ENCODE peak calls at places on chromosome 13, in ten cellular contexts. P, O, Z, F, H, R, Q, Y, J and M are unnamed samples.

GRCh38 chr13:103275708-103276107 is 209.5 kb upstream of the SLC10A2 start:
- DNase-seq in F (no peak), Q (no peak), O (no peak), P (no peak), Y (no peak), H (no peak), J (no peak), R (no peak), Z (no peak), M (no peak)

GRCh38 chr13:110356362-110356761 is 49.3 kb downstream of the COL4A2 start:
- DNase-seq in Z (no peak), R (no peak), Y (no peak), H (no peak), J (no peak), P (no peak), F (no peak), O (no peak), Q (no peak), M (no peak)

GRCh38 chr13:48775285-48775684 is 121.6 kb downstream of the CYSLTR2 start:
- DNase-seq in Y (no peak), R (no peak), Q (no peak), P (no peak), O (no peak), Z (peak), J (no peak), F (no peak), H (no peak), M (peak)

GRCh38 chr13:45040626-45041025 is 51.3 kb downstream of the GPALPP1 start:
- DNase-seq in O (no peak), Y (no peak), Q (no peak), H (peak), R (no peak), F (no peak), P (no peak), Z (no peak), J (peak), M (peak)

GRCh38 chr13:114015608-114016295 is 41.9 kb upstream of the C13orf46 start:
- DNase-seq in Q (no peak), R (no peak), Z (no peak), F (no peak), O (peak), P (no peak), H (peak), Y (no peak), J (peak), M (peak)

GRCh38 chr13:46622918-46623256 is 69.9 kb downstream of the LRCH1 start:
- DNase-seq in J (peak), Y (peak), F (peak), P (no peak), Z (peak), H (peak), R (no peak), Q (no peak), O (peak), M (peak)

GRCh38 chr13:46609726-46610125 is 56.8 kb downstream of the LRCH1 start:
- DNase-seq in J (no peak), H (no peak), Z (no peak), R (no peak), O (no peak), P (no peak), Y (no peak), Q (no peak), F (no peak), M (no peak)

GRCh38 chr13:39038569-39038898 is 278 bp downstream of the NHLRC3 start:
- DNase-seq in Y (no peak), Q (no peak), R (no peak), J (no peak), Z (no peak), P (no peak), F (no peak), H (no peak), O (no peak), M (no peak)

GRCh38 chr13:52812941-52813340 is 35.5 kb downstream of the PCDH8 start:
- DNase-seq in Q (no peak), Y (no peak), F (no peak), H (no peak), O (no peak), R (no peak), P (no peak), Z (no peak), J (no peak), M (no peak)

GRCh38 chr13:59444210-59444857 is 719.4 kb downstream of the DIAPH3 start:
- DNase-seq in P (no peak), Z (no peak), H (no peak), Y (no peak), F (no peak), Q (no peak), O (no peak), J (no peak), R (no peak), M (no peak)

GRCh38 chr13:110644892-110645521 is 29.7 kb downstream of the NAXD start:
- DNase-seq in F (peak), Y (peak), R (peak), H (peak), O (peak), J (peak), Q (no peak), P (peak), Z (peak), M (peak)

GRCh38 chr13:26247608-26248007 is 6.3 kb upstream of the CDK8 start:
- DNase-seq in Z (no peak), Q (no peak), R (no peak), Y (no peak), O (no peak), H (peak), J (no peak), F (no peak), P (no peak), M (peak)

GRCh38 chr13:79398915-79399314 is 7.1 kb downstream of the RBM26 start:
- DNase-seq in Y (no peak), F (no peak), R (no peak), Q (no peak), H (no peak), J (peak), P (no peak), Z (no peak), O (no peak), M (peak)

GRCh38 chr13:79401259-79402071 is 4.6 kb downstream of the RBM26 start:
- DNase-seq in O (no peak), Z (no peak), R (no peak), H (no peak), Y (no peak), P (no peak), Q (no peak), F (no peak), J (no peak), M (no peak)

GRCh38 chr13:79402074-79402635 is 3.9 kb downstream of the RBM26 start:
- DNase-seq in F (no peak), P (no peak), Z (no peak), Y (no peak), O (no peak), R (no peak), J (peak), Q (no peak), H (peak), M (peak)

GRCh38 chr13:79395881-79396280 is 10.2 kb downstream of the RBM26 start:
- DNase-seq in P (no peak), H (no peak), F (no peak), J (no peak), R (no peak), Z (no peak), Q (no peak), Y (no peak), O (no peak), M (no peak)

GRCh38 chr13:79398169-79398568 is 7.9 kb downstream of the RBM26 start:
- DNase-seq in Q (no peak), J (no peak), Z (no peak), O (no peak), Y (no peak), H (no peak), R (no peak), P (no peak), F (no peak), M (no peak)
- H3K4me3 ChIP-seq in Q (no peak), J (no peak), Z (no peak), O (no peak), Y (no peak), H (no peak), R (no peak), P (no peak), F (no peak), M (no peak)

GRCh38 chr13:76231522-76232167 is 595.5 kb downstream of the LMO7 start:
- DNase-seq in Z (no peak), Q (no peak), Y (no peak), J (no peak), O (no peak), R (no peak), H (no peak), F (no peak), P (no peak), M (no peak)
- TF ChIP-seq CTCF in Z (no peak), Q (no peak), Y (no peak), J (no peak), O (no peak), R (no peak), H (no peak), F (no peak), P (no peak), M (no peak)

GRCh38 chr13:33206425-33206824 is 79.1 kb downstream of the STARD13 start:
- DNase-seq in O (no peak), F (no peak), Y (no peak), P (no peak), H (peak), Z (peak), R (no peak), Q (no peak), J (peak), M (peak)

GRCh38 chr13:33205224-33205623 is 80.3 kb downstream of the STARD13 start:
- DNase-seq in R (no peak), Q (no peak), J (no peak), Z (no peak), Y (no peak), H (no peak), P (no peak), F (no peak), O (no peak), M (no peak)

GRCh38 chr13:33202644-33203169 is 82.8 kb downstream of the STARD13 start:
- DNase-seq in R (no peak), P (no peak), O (no peak), Z (no peak), Q (no peak), F (no peak), H (no peak), Y (no peak), J (no peak), M (no peak)

GRCh38 chr13:33205804-33206221 is 79.7 kb downstream of the STARD13 start:
- DNase-seq in H (no peak), R (no peak), Y (no peak), P (no peak), O (peak), F (peak), Q (no peak), Z (peak), J (peak), M (peak)

GRCh38 chr13:33204130-33204927 is 81.2 kb downstream of the STARD13 start:
- DNase-seq in H (peak), F (peak), R (no peak), Z (peak), P (no peak), Y (no peak), J (peak), O (peak), Q (no peak), M (peak)
- H3K4me3 ChIP-seq in H (peak), F (peak), R (peak), Z (peak), P (no peak), Y (peak), J (peak), O (peak), Q (no peak), M (peak)

GRCh38 chr13:29522044-29522685 is 73.3 kb downstream of the SLC7A1 start:
- DNase-seq in R (no peak), Z (peak), Q (no peak), F (peak), O (no peak), H (peak), Y (no peak), P (no peak), J (peak), M (peak)
- TF ChIP-seq CTCF in R (no peak), Z (no peak), Q (no peak), F (peak), O (no peak), H (peak), Y (no peak), P (no peak), J (no peak), M (no peak)

GRCh38 chr13:97856001-97856675 is 97.3 kb upstream of the IPO5 start:
- DNase-seq in Z (no peak), R (no peak), F (peak), Q (no peak), P (no peak), J (peak), H (no peak), Y (no peak), O (peak), M (peak)

GRCh38 chr13:97852181-97852874 is 101.1 kb upstream of the IPO5 start:
- DNase-seq in Y (no peak), H (no peak), F (no peak), J (no peak), Z (no peak), Q (no peak), P (no peak), R (no peak), O (no peak), M (no peak)

GRCh38 chr13:97858161-97858560 is 95.3 kb upstream of the IPO5 start:
- DNase-seq in H (no peak), Y (no peak), F (no peak), Z (no peak), O (no peak), Q (no peak), R (no peak), J (no peak), P (no peak), M (no peak)

GRCh38 chr13:97853550-97853949 is 99.9 kb upstream of the IPO5 start:
- DNase-seq in Z (no peak), R (no peak), F (no peak), O (no peak), J (peak), Q (no peak), H (peak), P (no peak), Y (no peak), M (peak)

DNA sequence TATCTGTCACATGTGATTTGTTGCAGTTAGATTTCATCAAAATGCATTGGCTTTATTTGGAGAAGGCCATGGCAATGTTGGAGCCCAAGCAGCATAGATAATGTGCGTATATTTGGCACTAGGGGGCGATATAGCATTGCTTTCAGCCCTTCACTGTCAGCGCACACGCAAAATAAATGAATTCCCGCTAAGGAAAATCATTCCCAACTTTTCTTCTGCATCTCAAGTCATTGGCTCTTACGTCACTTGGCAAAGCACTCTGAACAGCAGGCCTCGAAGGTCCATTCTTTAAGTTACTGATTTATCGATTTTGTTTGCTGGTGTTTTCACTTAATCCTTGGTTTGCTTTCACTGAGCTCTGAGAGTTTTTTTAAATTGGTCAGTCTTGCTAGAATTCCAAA is 97.9 kb upstream of the IPO5 start:
- DNase-seq in Y (peak), J (peak), O (peak), H (peak), F (peak), P (peak), R (no peak), Q (peak), Z (peak), M (peak)
- H3K4me3 ChIP-seq in Y (no peak), J (no peak), O (no peak), H (no peak), F (no peak), P (no peak), R (no peak), Q (no peak), Z (no peak), M (no peak)

GRCh38 chr13:24541127-24541475 is 28.5 kb upstream of the PARP4 start:
- DNase-seq in Y (no peak), Q (no peak), F (no peak), P (no peak), J (no peak), Z (no peak), O (no peak), R (no peak), H (no peak), M (no peak)

GRCh38 chr13:24539500-24540165 is 27.1 kb upstream of the PARP4 start:
- DNase-seq in O (no peak), J (no peak), P (no peak), Q (no peak), Z (no peak), R (no peak), Y (no peak), H (no peak), F (no peak), M (no peak)

GRCh38 chr13:24540236-24541126 is 27.9 kb upstream of the PARP4 start:
- DNase-seq in F (no peak), J (no peak), R (no peak), H (no peak), O (no peak), Y (no peak), Q (no peak), P (no peak), Z (no peak), M (peak)
- TF ChIP-seq CTCF in F (peak), J (no peak), R (no peak), H (no peak), O (no peak), Y (peak), Q (peak), P (no peak), Z (peak), M (peak)

DNA sequence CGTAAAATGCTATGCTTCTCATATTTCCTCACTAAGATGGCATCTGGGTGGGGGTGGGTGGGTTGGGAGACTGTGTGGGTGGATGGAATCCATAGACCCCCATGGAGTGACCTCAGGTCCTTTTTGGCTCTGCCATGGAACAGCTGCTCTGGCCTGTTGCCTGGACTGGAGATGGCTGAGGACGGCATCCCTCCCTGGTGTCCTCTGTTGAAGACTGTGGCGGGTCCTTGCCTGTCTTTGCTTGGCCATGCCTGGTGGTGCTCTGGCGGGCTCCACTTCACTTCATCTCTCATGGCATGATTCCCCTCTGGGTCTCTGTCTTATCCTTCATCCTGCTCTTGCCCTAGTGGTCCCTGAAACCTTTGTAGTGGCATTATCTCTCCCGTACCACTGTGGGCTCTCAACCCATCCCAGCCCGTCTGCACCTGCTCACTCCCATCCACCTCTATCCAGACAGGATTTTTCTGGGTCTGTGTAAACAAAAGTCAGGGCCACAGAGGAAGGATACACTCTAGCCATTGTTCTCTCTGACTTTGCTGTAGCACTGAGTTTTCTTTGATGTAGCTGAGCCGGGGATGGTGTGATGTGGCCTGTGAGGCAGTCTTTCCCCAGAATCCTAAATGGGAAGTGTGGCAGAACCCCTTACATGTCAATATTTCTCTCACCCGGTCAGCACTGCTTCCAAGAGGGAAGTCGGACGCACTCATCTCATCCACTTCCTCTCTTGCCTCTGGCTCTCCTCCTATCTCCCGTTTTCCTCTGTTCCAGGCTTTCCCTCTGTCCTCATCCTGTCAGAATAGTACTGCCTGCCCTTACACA is 36.1 kb downstream of the WDFY2 start:
- DNase-seq in F (no peak), O (peak), J (no peak), P (no peak), R (no peak), Q (no peak), Z (no peak), Y (no peak), H (no peak), M (peak)
- H3K4me3 ChIP-seq in F (no peak), O (no peak), J (no peak), P (no peak), R (no peak), Q (no peak), Z (no peak), Y (no peak), H (no peak), M (no peak)